ENCODE peak calls at places on chromosomes 4 and X, in ten cellular contexts. One of them, this sample, is unnamed.

GRCh38 chr4:141913928-141914327 is 277.5 kb downstream of the IL15 start:
- DNase-seq in H1: no peak
- DNase-seq in COR-L47: no peak
- DNase-seq in brain microvascular endothelial cell: no peak
- DNase-seq in NCI-H2029 treated with DMSO at 0.1 percent for 48 hours: no peak
- DNase-seq in GM12865: no peak
- DNase-seq in left cardiac atrium: no peak
- DNase-seq in EL: no peak
- DNase-seq in H4: no peak
- DNase-seq in T1000: no peak
- DNase-seq in this sample: no peak

GRCh38 chr4:90996813-90997212 is 869.6 kb downstream of the CCSER1 start:
- DNase-seq in H1: no peak
- DNase-seq in COR-L47: no peak
- DNase-seq in brain microvascular endothelial cell: no peak
- DNase-seq in NCI-H2029 treated with DMSO at 0.1 percent for 48 hours: no peak
- DNase-seq in GM12865: no peak
- DNase-seq in left cardiac atrium: no peak
- DNase-seq in EL: no peak
- DNase-seq in H4: no peak
- DNase-seq in T1000: no peak
- DNase-seq in this sample: no peak

GRCh38 chr4:118033148-118034060 is 882 bp upstream of the NDST3 start:
- DNase-seq in H1: no peak
- DNase-seq in COR-L47: peak
- DNase-seq in brain microvascular endothelial cell: no peak
- DNase-seq in NCI-H2029 treated with DMSO at 0.1 percent for 48 hours: no peak
- DNase-seq in GM12865: no peak
- DNase-seq in left cardiac atrium: peak
- DNase-seq in EL: peak
- DNase-seq in H4: peak
- DNase-seq in T1000: peak
- DNase-seq in this sample: peak

GRCh38 chrX:39705299-39705698 is 392.5 kb downstream of the BCOR start:
- DNase-seq in H1: no peak
- DNase-seq in COR-L47: no peak
- DNase-seq in brain microvascular endothelial cell: peak
- DNase-seq in NCI-H2029 treated with DMSO at 0.1 percent for 48 hours: peak
- DNase-seq in GM12865: peak
- DNase-seq in left cardiac atrium: peak
- DNase-seq in EL: peak
- DNase-seq in H4: peak
- DNase-seq in T1000: peak
- DNase-seq in this sample: peak

GRCh38 chrX:16023790-16024734 is 99.3 kb upstream of the GRPR start:
- DNase-seq in H1: no peak
- DNase-seq in COR-L47: no peak
- DNase-seq in brain microvascular endothelial cell: peak
- DNase-seq in NCI-H2029 treated with DMSO at 0.1 percent for 48 hours: no peak
- DNase-seq in GM12865: peak
- DNase-seq in left cardiac atrium: no peak
- DNase-seq in EL: peak
- DNase-seq in H4: peak
- DNase-seq in T1000: no peak
- DNase-seq in this sample: no peak

GRCh38 chr4:127045872-127046271 is 586.9 kb upstream of the INTU start:
- DNase-seq in H1: no peak
- DNase-seq in COR-L47: peak
- DNase-seq in brain microvascular endothelial cell: no peak
- DNase-seq in NCI-H2029 treated with DMSO at 0.1 percent for 48 hours: no peak
- DNase-seq in GM12865: no peak
- DNase-seq in left cardiac atrium: no peak
- DNase-seq in EL: no peak
- DNase-seq in H4: no peak
- DNase-seq in T1000: no peak
- DNase-seq in this sample: no peak

GRCh38 chr4:139735381-139736256 is 70.0 kb downstream of the MGST2 start:
- DNase-seq in H1: no peak
- DNase-seq in COR-L47: no peak
- DNase-seq in brain microvascular endothelial cell: peak
- DNase-seq in NCI-H2029 treated with DMSO at 0.1 percent for 48 hours: no peak
- DNase-seq in GM12865: no peak
- DNase-seq in left cardiac atrium: peak
- DNase-seq in EL: peak
- DNase-seq in H4: no peak
- DNase-seq in T1000: no peak
- DNase-seq in this sample: peak

GRCh38 chr4:31349907-31350306 is 629.7 kb downstream of the PCDH7 start:
- DNase-seq in H1: no peak
- DNase-seq in COR-L47: no peak
- DNase-seq in brain microvascular endothelial cell: no peak
- DNase-seq in NCI-H2029 treated with DMSO at 0.1 percent for 48 hours: no peak
- DNase-seq in GM12865: no peak
- DNase-seq in left cardiac atrium: peak
- DNase-seq in EL: no peak
- DNase-seq in H4: no peak
- DNase-seq in T1000: no peak
- DNase-seq in this sample: no peak

GRCh38 chr4:99749445-99750391 is 66.9 kb upstream of the DAPP1 start:
- DNase-seq in H1: no peak
- DNase-seq in COR-L47: no peak
- DNase-seq in brain microvascular endothelial cell: no peak
- DNase-seq in NCI-H2029 treated with DMSO at 0.1 percent for 48 hours: no peak
- DNase-seq in GM12865: peak
- DNase-seq in left cardiac atrium: no peak
- DNase-seq in EL: no peak
- DNase-seq in H4: no peak
- DNase-seq in T1000: no peak
- DNase-seq in this sample: no peak

GRCh38 chr4:159055851-159056250 is 47.0 kb upstream of the RAPGEF2 start:
- DNase-seq in H1: no peak
- DNase-seq in COR-L47: no peak
- DNase-seq in brain microvascular endothelial cell: no peak
- DNase-seq in NCI-H2029 treated with DMSO at 0.1 percent for 48 hours: no peak
- DNase-seq in GM12865: peak
- DNase-seq in left cardiac atrium: no peak
- DNase-seq in EL: no peak
- DNase-seq in H4: no peak
- DNase-seq in T1000: no peak
- DNase-seq in this sample: no peak

GRCh38 chrX:97685753-97686152 is 802.0 kb downstream of the RPA4 start:
- DNase-seq in H1: no peak
- DNase-seq in COR-L47: peak
- DNase-seq in brain microvascular endothelial cell: peak
- DNase-seq in NCI-H2029 treated with DMSO at 0.1 percent for 48 hours: peak
- DNase-seq in GM12865: peak
- DNase-seq in left cardiac atrium: no peak
- DNase-seq in EL: peak
- DNase-seq in H4: peak
- DNase-seq in T1000: no peak
- DNase-seq in this sample: no peak

GRCh38 chrX:68681443-68681941 is 34.0 kb downstream of the STARD8 start:
- DNase-seq in H1: no peak
- DNase-seq in COR-L47: no peak
- DNase-seq in brain microvascular endothelial cell: peak
- DNase-seq in NCI-H2029 treated with DMSO at 0.1 percent for 48 hours: no peak
- DNase-seq in GM12865: no peak
- DNase-seq in left cardiac atrium: no peak
- DNase-seq in EL: peak
- DNase-seq in H4: peak
- DNase-seq in T1000: peak
- DNase-seq in this sample: no peak

GRCh38 chrX:30888526-30889146 is 418 bp downstream of the TAB3 start:
- DNase-seq in H1: no peak
- DNase-seq in COR-L47: no peak
- DNase-seq in brain microvascular endothelial cell: no peak
- DNase-seq in NCI-H2029 treated with DMSO at 0.1 percent for 48 hours: no peak
- DNase-seq in GM12865: no peak
- DNase-seq in left cardiac atrium: no peak
- DNase-seq in EL: peak
- DNase-seq in H4: no peak
- DNase-seq in T1000: no peak
- DNase-seq in this sample: peak

GRCh38 chr4:163744861-163745260 is 250.4 kb downstream of the TMA16 start:
- DNase-seq in H1: no peak
- DNase-seq in COR-L47: no peak
- DNase-seq in brain microvascular endothelial cell: no peak
- DNase-seq in NCI-H2029 treated with DMSO at 0.1 percent for 48 hours: no peak
- DNase-seq in GM12865: peak
- DNase-seq in left cardiac atrium: no peak
- DNase-seq in EL: no peak
- DNase-seq in H4: no peak
- DNase-seq in T1000: no peak
- DNase-seq in this sample: no peak

GRCh38 chrX:140040397-140040796 is 75.1 kb upstream of the CXorf66 start:
- DNase-seq in H1: no peak
- DNase-seq in COR-L47: no peak
- DNase-seq in brain microvascular endothelial cell: no peak
- DNase-seq in NCI-H2029 treated with DMSO at 0.1 percent for 48 hours: no peak
- DNase-seq in GM12865: no peak
- DNase-seq in left cardiac atrium: no peak
- DNase-seq in EL: peak
- DNase-seq in H4: peak
- DNase-seq in T1000: peak
- DNase-seq in this sample: no peak

GRCh38 chrX:22373094-22373493 is 100.4 kb downstream of the CBLL2 start:
- DNase-seq in H1: no peak
- DNase-seq in COR-L47: no peak
- DNase-seq in brain microvascular endothelial cell: no peak
- DNase-seq in NCI-H2029 treated with DMSO at 0.1 percent for 48 hours: no peak
- DNase-seq in GM12865: no peak
- DNase-seq in left cardiac atrium: no peak
- DNase-seq in EL: no peak
- DNase-seq in H4: no peak
- DNase-seq in T1000: no peak
- DNase-seq in this sample: no peak